ENCODE peak calls at places on chromosomes 7 and 10, in eight cellular contexts. M, P, R, G, O, N, U and Y are unnamed samples.

GRCh38 chr7:3033136-3033535 is 10.5 kb downstream of the CARD11 start:
- DNase-seq in N (no peak), M (no peak), O (no peak), P (peak), G (no peak), R (no peak), U (no peak), Y (no peak)

GRCh38 chr10:68202965-68203358 is 29.0 kb downstream of the ATOH7 start:
- DNase-seq in M (no peak), N (peak), G (no peak), P (no peak), O (no peak), U (no peak), R (peak), Y (no peak)

GRCh38 chr7:91267558-91267955 is 3.3 kb downstream of the FZD1 start:
- DNase-seq in P (no peak), U (no peak), O (no peak), G (no peak), N (no peak), R (no peak), M (no peak), Y (no peak)

GRCh38 chr7:142697270-142697669 is 52.0 kb upstream of the PRSS1 start:
- DNase-seq in P (no peak), O (no peak), M (no peak), U (no peak), G (no peak), N (no peak), R (peak), Y (no peak)

GRCh38 chr7:132500727-132501410 is 75.4 kb downstream of the PLXNA4 start:
- DNase-seq in U (no peak), M (no peak), R (no peak), P (no peak), N (peak), G (no peak), O (no peak), Y (no peak)

GRCh38 chr7:95545007-95545615 is 51.2 kb downstream of the PDK4 start:
- DNase-seq in R (peak), G (no peak), O (no peak), P (no peak), M (peak), U (no peak), N (peak), Y (no peak)

GRCh38 chr7:112168915-112169314 is 37.3 kb downstream of the DOCK4 start:
- DNase-seq in G (no peak), M (no peak), U (no peak), R (no peak), P (no peak), N (no peak), O (no peak), Y (no peak)

GRCh38 chr7:107746006-107746405 is 2.1 kb downstream of the CBLL1 start:
- DNase-seq in R (no peak), M (no peak), N (no peak), U (no peak), G (no peak), P (no peak), O (no peak), Y (no peak)

GRCh38 chr10:15106352-15107013 is 9.3 kb downstream of the RPP38 start:
- DNase-seq in N (peak), G (peak), P (peak), R (peak), O (peak), M (peak), U (no peak), Y (peak)

GRCh38 chr7:122161628-122162027 is 17.6 kb upstream of the AASS start:
- DNase-seq in P (no peak), M (no peak), U (no peak), N (no peak), G (no peak), R (no peak), O (no peak), Y (no peak)

GRCh38 chr10:133012573-133013359 is 70.4 kb upstream of the CFAP46 start:
- DNase-seq in N (no peak), M (no peak), P (peak), U (no peak), G (no peak), O (no peak), R (no peak), Y (no peak)

GRCh38 chr10:23371073-23371472 is 26.5 kb upstream of the C10orf67 start:
- DNase-seq in G (no peak), U (no peak), M (no peak), N (no peak), R (no peak), P (no peak), O (no peak), Y (no peak)

GRCh38 chr10:122126763-122127659 is 138.0 kb downstream of the TACC2 start:
- DNase-seq in N (peak), P (no peak), R (peak), O (no peak), U (no peak), G (no peak), M (peak), Y (no peak)

GRCh38 chr10:8146650-8147049 is 92.2 kb downstream of the GATA3 start:
- DNase-seq in N (no peak), R (no peak), P (no peak), U (no peak), G (no peak), O (no peak), M (peak), Y (no peak)

GRCh38 chr7:69757990-69758430 is 159.7 kb downstream of the AUTS2 start:
- DNase-seq in U (no peak), G (peak), N (no peak), O (no peak), P (no peak), M (no peak), R (no peak), Y (no peak)

GRCh38 chr7:101804642-101805401 is 12.6 kb upstream of the CUX1 start:
- DNase-seq in M (peak), P (no peak), G (peak), O (no peak), N (no peak), R (peak), U (no peak), Y (no peak)

GRCh38 chr10:92387289-92387940 is 96.4 kb downstream of the MARCHF5 start:
- DNase-seq in P (no peak), M (peak), N (peak), G (peak), U (no peak), O (no peak), R (peak), Y (no peak)

GRCh38 chr10:84820121-84820520 is 491.7 kb downstream of the CCSER2 start:
- DNase-seq in G (peak), P (no peak), O (no peak), R (peak), M (peak), N (no peak), U (no peak), Y (no peak)
- TF ChIP-seq CTCF in G (peak), P (peak), O (no peak), R (no peak), M (peak), N (peak), U (peak), Y (peak)

GRCh38 chr7:117385340-117386124 is 41.8 kb downstream of the ASZ1 start:
- DNase-seq in P (no peak), R (no peak), M (peak), G (peak), N (no peak), O (no peak), U (no peak), Y (no peak)
- TF ChIP-seq CTCF in P (peak), R (no peak), M (peak), G (peak), N (peak), O (no peak), U (no peak), Y (peak)

GRCh38 chr10:44310762-44311562 is 73.9 kb downstream of the CXCL12 start:
- DNase-seq in M (peak), G (peak), O (peak), R (peak), U (peak), P (peak), N (peak), Y (no peak)
- TF ChIP-seq CTCF in M (peak), G (peak), O (peak), R (peak), U (peak), P (peak), N (peak), Y (no peak)

GRCh38 chr7:86644282-86645173 is 819 bp downstream of the GRM3 start:
- DNase-seq in O (no peak), P (peak), U (peak), N (no peak), G (no peak), M (no peak), R (no peak), Y (no peak)

GRCh38 chr7:86647340-86648094 is 3.8 kb downstream of the GRM3 start:
- DNase-seq in G (no peak), P (no peak), U (no peak), R (no peak), O (no peak), N (no peak), M (no peak), Y (no peak)

GRCh38 chr7:86645676-86646276 is 2.1 kb downstream of the GRM3 start:
- DNase-seq in R (no peak), M (no peak), G (no peak), N (no peak), P (no peak), O (no peak), U (no peak), Y (no peak)

GRCh38 chr7:86645174-86645566 is 1.5 kb downstream of the GRM3 start:
- DNase-seq in M (no peak), P (no peak), G (no peak), O (no peak), U (no peak), R (no peak), N (no peak), Y (no peak)

GRCh38 chr7:86643478-86644281 is at the start of gene GRM3:
- DNase-seq in R (no peak), U (no peak), O (no peak), P (no peak), G (no peak), N (peak), M (no peak), Y (no peak)
- TF ChIP-seq CTCF in R (no peak), U (no peak), O (no peak), P (no peak), G (no peak), N (no peak), M (no peak), Y (no peak)